ENCODE peak calls at places on chromosomes 12 and 14, in eight cellular contexts. B, Y, O, Q, G, M, E and Z are unnamed samples.

GRCh38 chr12:115998119-115998633 is 279.3 kb downstream of the MED13L start:
- DNase-seq in B (peak; percentile 32), Y (no peak), O (no peak), Q (no peak), G (peak; percentile 13), M (peak; percentile 70), E (peak; percentile 8), Z (peak; percentile 73)

GRCh38 chr12:5516371-5516770 is 84.5 kb downstream of the NTF3 start:
- DNase-seq in B (no peak), Y (no peak), O (no peak), Q (no peak), G (no peak), M (no peak), E (no peak), Z (no peak)

GRCh38 chr14:68934034-68934433 is 45.1 kb downstream of the ACTN1 start:
- DNase-seq in B (no peak), Y (no peak), O (no peak), Q (no peak), G (no peak), M (no peak), E (no peak), Z (no peak)

GRCh38 chr14:68147331-68147730 is 327.8 kb downstream of the RAD51B start:
- DNase-seq in B (no peak), Y (no peak), O (no peak), Q (no peak), G (no peak), M (no peak), E (no peak), Z (no peak)

GRCh38 chr12:76346798-76347420 is 1.3 kb downstream of the BBS10 start:
- DNase-seq in B (no peak), Y (no peak), O (no peak), Q (peak; percentile 13), G (no peak), M (peak; percentile 72), E (no peak), Z (no peak)

GRCh38 chr12:19771858-19772257 is 332.6 kb downstream of the AEBP2 start:
- DNase-seq in B (no peak), Y (no peak), O (no peak), Q (no peak), G (no peak), M (peak; percentile 43), E (no peak), Z (peak; percentile 32)

GRCh38 chr14:93528884-93529558 is 98.3 kb downstream of the UNC79 start:
- DNase-seq in B (no peak), Y (no peak), O (no peak), Q (no peak), G (no peak), M (no peak), E (no peak), Z (no peak)

GRCh38 chr12:87807127-87807526 is 222.1 kb downstream of the C12orf50 start:
- DNase-seq in B (no peak), Y (no peak), O (no peak), Q (no peak), G (no peak), M (no peak), E (no peak), Z (no peak)

GRCh38 chr12:101642115-101643067 is 47.6 kb downstream of the MYBPC1 start:
- DNase-seq in B (no peak), Y (peak; percentile 67), O (no peak), Q (peak; percentile 6), G (peak; percentile 54), M (peak; percentile 10), E (no peak), Z (peak; percentile 94)

GRCh38 chr14:44180975-44181374 is 326.1 kb downstream of the FSCB start:
- DNase-seq in B (no peak), Y (no peak), O (no peak), Q (no peak), G (no peak), M (no peak), E (no peak), Z (no peak)

GRCh38 chr12:14716848-14717444 is 20.5 kb upstream of the GUCY2C start:
- DNase-seq in B (peak; percentile 13), Y (peak; percentile 38), O (no peak), Q (peak; percentile 13), G (no peak), M (peak; percentile 52), E (no peak), Z (peak; percentile 86)

GRCh38 chr12:131736807-131737484 is 26.1 kb downstream of the SFSWAP start:
- DNase-seq in B (peak; percentile 95), Y (no peak), O (no peak), Q (no peak), G (peak; percentile 61), M (peak; percentile 29), E (peak; percentile 62), Z (peak; percentile 40)

GRCh38 chr14:90574640-90575131 is 177.9 kb downstream of the CALM1 start:
- DNase-seq in B (no peak), Y (no peak), O (no peak), Q (no peak), G (no peak), M (no peak), E (no peak), Z (no peak)

GRCh38 chr14:104584557-104584956 is 5.0 kb downstream of the C14orf180 start:
- DNase-seq in B (no peak), Y (no peak), O (no peak), Q (no peak), G (no peak), M (no peak), E (no peak), Z (no peak)

GRCh38 chr12:8697120-8697475 is 693 bp upstream of the RIMKLB start:
- DNase-seq in B (no peak), Y (no peak), O (no peak), Q (peak; percentile 15), G (no peak), M (peak; percentile 62), E (no peak), Z (peak; percentile 79)

GRCh38 chr12:124611559-124612391 is 44.4 kb upstream of the NCOR2 start:
- DNase-seq in B (no peak), Y (no peak), O (no peak), Q (no peak), G (no peak), M (no peak), E (no peak), Z (no peak)

GRCh38 chr12:106248849-106249371 is 1.1 kb upstream of the CKAP4 start:
- DNase-seq in B (no peak), Y (no peak), O (no peak), Q (no peak), G (no peak), M (peak; percentile 76), E (no peak), Z (no peak)

GRCh38 chr12:89280833-89281533 is 71.3 kb downstream of the DUSP6 start:
- DNase-seq in B (no peak), Y (no peak), O (no peak), Q (no peak), G (no peak), M (peak; percentile 49), E (no peak), Z (no peak)

GRCh38 chr12:20731274-20731673 is 36.1 kb downstream of the SLCO1C1 start:
- DNase-seq in B (no peak), Y (no peak), O (no peak), Q (no peak), G (no peak), M (no peak), E (no peak), Z (no peak)

GRCh38 chr12:119334459-119335170 is at the start of gene CCDC60:
- DNase-seq in B (no peak), Y (peak; percentile 41), O (no peak), Q (peak; percentile 64), G (peak; percentile 61), M (no peak), E (no peak), Z (peak; percentile 95)

GRCh38 chr14:55881577-55882241 is 236.5 kb upstream of the PELI2 start:
- DNase-seq in B (no peak), Y (no peak), O (no peak), Q (no peak), G (peak; percentile 17), M (no peak), E (no peak), Z (peak; percentile 44)

GRCh38 chr14:33404964-33405574 is 466.4 kb downstream of the NPAS3 start:
- DNase-seq in B (no peak), Y (no peak), O (no peak), Q (no peak), G (no peak), M (no peak), E (no peak), Z (peak; percentile 57)

GRCh38 chr14:29140059-29140458 is 373.5 kb downstream of the FOXG1 start:
- DNase-seq in B (no peak), Y (no peak), O (no peak), Q (no peak), G (no peak), M (no peak), E (no peak), Z (no peak)

GRCh38 chr12:95963104-95963503 is 20.0 kb downstream of the AMDHD1 start:
- DNase-seq in B (peak; percentile 18), Y (no peak), O (no peak), Q (no peak), G (no peak), M (no peak), E (no peak), Z (peak; percentile 38)

GRCh38 chr12:1644523-1645438 is 15.8 kb downstream of the WNT5B start:
- DNase-seq in B (no peak), Y (peak; percentile 80), O (peak; percentile 92), Q (peak; percentile 64), G (no peak), M (peak; percentile 82), E (no peak), Z (no peak)

GRCh38 chr14:96253140-96253539 is 2.9 kb upstream of the BDKRB1 start:
- DNase-seq in B (no peak), Y (no peak), O (peak; percentile 82), Q (no peak), G (peak; percentile 21), M (no peak), E (no peak), Z (no peak)
- TF ChIP-seq POLR2AphosphoS5 in B (no peak), Y (peak; percentile 44), O (no peak), Q (no peak), G (no peak), M (no peak), E (no peak), Z (no peak)

DNA sequence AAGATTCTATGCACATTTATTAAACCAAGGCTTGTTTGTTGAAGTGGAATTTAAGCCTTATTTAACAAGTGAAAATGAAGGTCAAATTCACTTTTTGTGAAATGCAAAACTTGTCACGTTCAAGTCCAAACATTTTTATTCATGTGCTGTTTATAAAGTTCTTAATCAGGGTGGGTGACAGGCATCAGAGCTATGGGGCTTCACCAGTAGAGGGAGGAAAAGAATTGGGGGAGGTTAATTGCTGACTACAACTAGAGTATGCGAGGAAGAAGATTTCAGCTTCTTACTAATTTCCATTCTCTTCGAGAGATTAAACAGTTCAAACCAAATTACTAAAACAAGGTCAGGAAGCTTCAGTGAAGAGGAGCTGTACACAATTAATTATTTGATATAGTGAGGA is 9.7 kb downstream of the MOK start:
- DNase-seq in B (no peak), Y (no peak), O (no peak), Q (no peak), G (no peak), M (no peak), E (no peak), Z (no peak)
- H3K27ac ChIP-seq in B (no peak overlapping the region), Y (no peak overlapping the region), O (peak overlapping the region; percentile 8), Q (no peak overlapping the region), G (no peak overlapping the region), M (no peak overlapping the region), E (peak overlapping the region; percentile 46), Z (no peak overlapping the region)

GRCh38 chr12:112676526-112676925 is 115.0 kb upstream of the RPH3A start:
- DNase-seq in B (no peak), Y (no peak), O (no peak), Q (no peak), G (no peak), M (no peak), E (no peak), Z (peak; percentile 40)
- TF ChIP-seq POLR2AphosphoS5 in B (no peak), Y (no peak), O (no peak), Q (no peak), G (no peak), M (no peak), E (no peak), Z (no peak)

GRCh38 chr12:105227879-105228278 is 8.1 kb downstream of the APPL2 start:
- DNase-seq in B (no peak), Y (no peak), O (no peak), Q (no peak), G (no peak), M (no peak), E (no peak), Z (no peak)
- H3K27ac ChIP-seq in B (no peak overlapping the region), Y (no peak overlapping the region), O (no peak overlapping the region), Q (peak overlapping the region; percentile 60), G (no peak overlapping the region), M (peak overlapping the region; percentile 46), E (no peak overlapping the region), Z (no peak overlapping the region)